ENCODE peak calls at places on chromosomes 5 and 9, in four cellular contexts. L, K, F and E are unnamed samples.

GRCh38 chr5:149162401-149163084 is 21.2 kb downstream of the ABLIM3 start:
- DNase-seq in F (no peak), L (no peak), K (no peak), E (no peak)

GRCh38 chr5:65483474-65484346 is 2.0 kb upstream of the ADAMTS6 start:
- DNase-seq in L (peak), F (peak), K (no peak), E (no peak)

GRCh38 chr9:20524776-20525175 is 97.5 kb downstream of the MLLT3 start:
- DNase-seq in K (no peak), L (peak), F (no peak), E (no peak)

GRCh38 chr5:44294492-44294891 is 94.7 kb downstream of the FGF10 start:
- DNase-seq in L (no peak), K (no peak), F (no peak), E (no peak)

GRCh38 chr9:122228906-122229837 is at the start of gene LHX6:
- DNase-seq in F (no peak), K (peak), L (peak), E (no peak)

GRCh38 chr5:143551765-143552164 is 148.3 kb upstream of the NR3C1 start:
- DNase-seq in F (no peak), L (no peak), K (no peak), E (no peak)

GRCh38 chr9:96073531-96074284 is 198.2 kb downstream of the ERCC6L2 start:
- DNase-seq in K (no peak), L (no peak), F (no peak), E (no peak)

GRCh38 chr5:138391859-138392386 is 39.4 kb downstream of the KDM3B start:
- DNase-seq in K (no peak), L (no peak), F (no peak), E (no peak)

GRCh38 chr5:150503977-150504620 is 3.8 kb upstream of the NDST1 start:
- DNase-seq in K (no peak), F (no peak), L (no peak), E (no peak)

GRCh38 chr9:108618906-108619550 is 236.8 kb downstream of the ACTL7B start:
- DNase-seq in L (no peak), K (no peak), F (no peak), E (no peak)

GRCh38 chr5:88883566-88884434 is 816 bp upstream of the MEF2C start:
- DNase-seq in L (peak), K (no peak), F (no peak), E (no peak)

GRCh38 chr5:66209794-66210193 is 65.7 kb downstream of the SREK1 start:
- DNase-seq in K (no peak), L (no peak), F (no peak), E (no peak)